ENCODE peak calls at places on chromosome X, in eight cellular contexts. J, B, M, I, Q, F, C and W are unnamed samples.

GRCh38 chrX:119402588-119402987 is 3.5 kb downstream of the SLC25A43 start:
- DNase-seq in J (no peak), B (no peak), M (no peak), I (no peak), Q (no peak), F (no peak), C (no peak), W (no peak)

GRCh38 chrX:66002832-66003680 is 36.8 kb downstream of the VSIG4 start:
- DNase-seq in J (no peak), B (no peak), M (no peak), I (no peak), Q (no peak), F (peak), C (no peak), W (no peak)

GRCh38 chrX:125326599-125326998 is 6.9 kb downstream of the TEX13C start:
- DNase-seq in J (no peak), B (no peak), M (no peak), I (no peak), Q (no peak), F (no peak), C (no peak), W (no peak)

GRCh38 chrX:33817266-33817665 is 314.8 kb downstream of the FAM47A start:
- DNase-seq in J (no peak), B (no peak), M (no peak), I (no peak), Q (no peak), F (no peak), C (no peak), W (no peak)

GRCh38 chrX:150352581-150352980 is 10.5 kb upstream of the MAMLD1 start:
- DNase-seq in J (peak), B (no peak), M (no peak), I (peak), Q (no peak), F (no peak), C (no peak), W (no peak)

GRCh38 chrX:73877687-73878086 is 314.7 kb downstream of the CHIC1 start:
- DNase-seq in J (no peak), B (no peak), M (peak), I (no peak), Q (no peak), F (no peak), C (no peak), W (no peak)

GRCh38 chrX:134603806-134604700 is 54.2 kb downstream of the PLAC1 start:
- DNase-seq in J (peak), B (peak), M (peak), I (peak), Q (no peak), F (no peak), C (peak), W (no peak)

GRCh38 chrX:15864629-15865028 is 10.0 kb upstream of the AP1S2 start:
- DNase-seq in J (peak), B (no peak), M (no peak), I (no peak), Q (no peak), F (no peak), C (peak), W (no peak)

GRCh38 chrX:12824944-12825343 is 33.7 kb downstream of the PRPS2 start:
- DNase-seq in J (no peak), B (no peak), M (no peak), I (peak), Q (no peak), F (no peak), C (no peak), W (no peak)

GRCh38 chrX:9683350-9683749 is 82.3 kb downstream of the GPR143 start:
- DNase-seq in J (no peak), B (no peak), M (no peak), I (no peak), Q (no peak), F (no peak), C (no peak), W (no peak)

GRCh38 chrX:38937400-38937799 is 136.1 kb downstream of the MID1IP1 start:
- DNase-seq in J (no peak), B (no peak), M (no peak), I (no peak), Q (peak), F (no peak), C (peak), W (no peak)

GRCh38 chrX:11591712-11592351 is 73.9 kb downstream of the ARHGAP6 start:
- DNase-seq in J (no peak), B (no peak), M (peak), I (no peak), Q (no peak), F (no peak), C (no peak), W (no peak)

GRCh38 chrX:11970935-11971334 is 167.3 kb upstream of the FRMPD4 start:
- DNase-seq in J (peak), B (peak), M (no peak), I (peak), Q (no peak), F (no peak), C (peak), W (no peak)

GRCh38 chrX:17024896-17025295 is 78.4 kb downstream of the REPS2 start:
- DNase-seq in J (no peak), B (no peak), M (no peak), I (peak), Q (peak), F (no peak), C (no peak), W (no peak)

GRCh38 chrX:71131510-71131909 is 13.1 kb downstream of the MED12 start:
- DNase-seq in J (no peak), B (no peak), M (no peak), I (no peak), Q (no peak), F (no peak), C (no peak), W (no peak)

GRCh38 chrX:9534686-9535085 is 69.8 kb downstream of the TBL1X start:
- DNase-seq in J (no peak), B (peak), M (peak), I (peak), Q (peak), F (no peak), C (peak), W (peak)

GRCh38 chrX:109872021-109872730 is 130.7 kb upstream of the TMEM164 start:
- DNase-seq in J (no peak), B (peak), M (no peak), I (peak), Q (peak), F (no peak), C (peak), W (no peak)

GRCh38 chrX:17007134-17007768 is 60.8 kb downstream of the REPS2 start:
- DNase-seq in J (peak), B (no peak), M (peak), I (peak), Q (peak), F (no peak), C (peak), W (peak)

GRCh38 chrX:132718411-132718810 is 229.6 kb upstream of the MBNL3 start:
- DNase-seq in J (no peak), B (no peak), M (no peak), I (no peak), Q (no peak), F (no peak), C (no peak), W (no peak)

GRCh38 chrX:30888526-30889146 is 418 bp downstream of the TAB3 start:
- DNase-seq in J (no peak), B (peak), M (peak), I (peak), Q (no peak), F (no peak), C (peak), W (no peak)

GRCh38 chrX:38110231-38110630 is 103.9 kb downstream of the SYTL5 start:
- DNase-seq in J (no peak), B (peak), M (no peak), I (no peak), Q (no peak), F (no peak), C (no peak), W (no peak)

GRCh38 chrX:9019151-9019550 is 14.8 kb downstream of the FAM9B start:
- DNase-seq in J (no peak), B (no peak), M (no peak), I (no peak), Q (no peak), F (no peak), C (peak), W (no peak)

GRCh38 chrX:71118985-71119535 is 664 bp downstream of the MED12 start:
- DNase-seq in J (no peak), B (no peak), M (no peak), I (no peak), Q (no peak), F (no peak), C (peak), W (no peak)

GRCh38 chrX:129478516-129478915 is 44.8 kb downstream of the SMARCA1 start:
- DNase-seq in J (no peak), B (peak), M (no peak), I (peak), Q (no peak), F (no peak), C (peak), W (no peak)

GRCh38 chrX:154449618-154450017 is 5.7 kb downstream of the FAM50A start:
- DNase-seq in J (no peak), B (no peak), M (no peak), I (no peak), Q (no peak), F (no peak), C (no peak), W (no peak)

GRCh38 chrX:149962859-149963757 is 24.8 kb upstream of the EOLA2 start:
- DNase-seq in J (peak), B (peak), M (peak), I (peak), Q (peak), F (peak), C (peak), W (peak)

GRCh38 chrX:154040307-154040756 is 20.6 kb upstream of the IRAK1 start:
- DNase-seq in J (no peak), B (peak), M (no peak), I (peak), Q (peak), F (no peak), C (peak), W (no peak)

GRCh38 chrX:152245231-152245630 is 106.9 kb upstream of the MAGEA10 start:
- DNase-seq in J (peak), B (peak), M (no peak), I (no peak), Q (no peak), F (no peak), C (peak), W (no peak)

GRCh38 chrX:123093792-123094191 is 90.3 kb upstream of the GRIA3 start:
- DNase-seq in J (no peak), B (no peak), M (no peak), I (no peak), Q (peak), F (no peak), C (no peak), W (no peak)

GRCh38 chrX:53831662-53832635 is 145.4 kb upstream of the HUWE1 start:
- DNase-seq in J (peak), B (peak), M (peak), I (peak), Q (peak), F (peak), C (peak), W (peak)

GRCh38 chrX:150548684-150549083 is 19.7 kb upstream of the MTM1 start:
- DNase-seq in J (peak), B (peak), M (no peak), I (peak), Q (no peak), F (no peak), C (peak), W (no peak)

GRCh38 chrX:132615396-132616131 is 126.7 kb upstream of the MBNL3 start:
- DNase-seq in J (peak), B (peak), M (peak), I (peak), Q (peak), F (no peak), C (peak), W (peak)

GRCh38 chrX:51931761-51932160 is 38.3 kb downstream of the MAGED1 start:
- DNase-seq in J (no peak), B (no peak), M (no peak), I (no peak), Q (no peak), F (no peak), C (peak), W (no peak)

GRCh38 chrX:41145920-41146608 is 60.8 kb downstream of the USP9X start:
- DNase-seq in J (peak), B (peak), M (peak), I (peak), Q (no peak), F (no peak), C (peak), W (no peak)

GRCh38 chrX:41150043-41150442 is 64.8 kb downstream of the USP9X start:
- DNase-seq in J (no peak), B (no peak), M (no peak), I (no peak), Q (no peak), F (no peak), C (no peak), W (no peak)

GRCh38 chrX:41144873-41145272 is 59.6 kb downstream of the USP9X start:
- DNase-seq in J (no peak), B (peak), M (no peak), I (no peak), Q (no peak), F (no peak), C (no peak), W (no peak)

GRCh38 chrX:41152221-41152620 is 67.0 kb downstream of the USP9X start:
- DNase-seq in J (no peak), B (no peak), M (no peak), I (no peak), Q (no peak), F (no peak), C (no peak), W (no peak)

GRCh38 chrX:41148553-41148952 is 63.3 kb downstream of the USP9X start:
- DNase-seq in J (peak), B (peak), M (peak), I (peak), Q (no peak), F (no peak), C (peak), W (no peak)
- H3K27ac ChIP-seq in J (peak), B (peak), M (no peak), I (peak), Q (no peak), F (no peak), C (peak), W (no peak)

GRCh38 chrX:25022499-25023325 is 6.9 kb upstream of the ARX start:
- DNase-seq in J (no peak), B (no peak), M (no peak), I (no peak), Q (no peak), F (no peak), C (no peak), W (peak)
- TF ChIP-seq EZH2 in J (no peak), B (peak), M (no peak), I (peak), Q (no peak), F (no peak), C (peak), W (peak)

DNA sequence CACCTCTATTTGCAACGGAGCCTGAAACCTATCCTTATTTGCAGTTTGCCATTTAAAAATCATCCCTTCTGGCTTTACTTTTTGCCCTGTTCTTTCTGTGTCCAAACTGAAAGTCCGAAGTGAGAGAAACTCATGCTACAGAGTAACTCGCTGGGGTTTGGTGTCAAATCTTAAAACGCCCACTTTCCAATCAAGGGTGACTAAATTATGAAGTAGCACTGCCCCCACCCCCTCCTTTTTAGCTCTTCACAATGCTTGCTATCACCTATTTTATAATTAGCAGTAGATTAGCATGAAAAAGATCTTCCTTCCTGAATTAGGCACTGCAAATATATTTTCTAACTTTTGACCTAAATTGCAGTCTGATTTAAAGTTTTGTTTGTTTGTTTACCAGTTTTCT is 52.5 kb downstream of the VGLL1 start:
- DNase-seq in J (no peak), B (no peak), M (no peak), I (no peak), Q (no peak), F (no peak), C (no peak), W (no peak)
- H3K27ac ChIP-seq in J (no peak), B (no peak), M (no peak), I (no peak), Q (no peak), F (no peak), C (no peak), W (no peak)

GRCh38 chrX:48918644-48919340 is at the start of gene PIM2:
- DNase-seq in J (peak), B (peak), M (peak), I (peak), Q (peak), F (peak), C (peak), W (peak)

GRCh38 chrX:48919360-48919821 is 567 bp upstream of the PIM2 start:
- DNase-seq in J (no peak), B (no peak), M (no peak), I (no peak), Q (no peak), F (no peak), C (peak), W (no peak)

GRCh38 chrX:48918303-48918643 is 551 bp downstream of the PIM2 start:
- DNase-seq in J (no peak), B (no peak), M (no peak), I (no peak), Q (no peak), F (no peak), C (no peak), W (peak)

GRCh38 chrX:48920713-48921104 is 1.9 kb upstream of the PIM2 start:
- DNase-seq in J (no peak), B (no peak), M (no peak), I (no peak), Q (no peak), F (no peak), C (no peak), W (peak)

DNA sequence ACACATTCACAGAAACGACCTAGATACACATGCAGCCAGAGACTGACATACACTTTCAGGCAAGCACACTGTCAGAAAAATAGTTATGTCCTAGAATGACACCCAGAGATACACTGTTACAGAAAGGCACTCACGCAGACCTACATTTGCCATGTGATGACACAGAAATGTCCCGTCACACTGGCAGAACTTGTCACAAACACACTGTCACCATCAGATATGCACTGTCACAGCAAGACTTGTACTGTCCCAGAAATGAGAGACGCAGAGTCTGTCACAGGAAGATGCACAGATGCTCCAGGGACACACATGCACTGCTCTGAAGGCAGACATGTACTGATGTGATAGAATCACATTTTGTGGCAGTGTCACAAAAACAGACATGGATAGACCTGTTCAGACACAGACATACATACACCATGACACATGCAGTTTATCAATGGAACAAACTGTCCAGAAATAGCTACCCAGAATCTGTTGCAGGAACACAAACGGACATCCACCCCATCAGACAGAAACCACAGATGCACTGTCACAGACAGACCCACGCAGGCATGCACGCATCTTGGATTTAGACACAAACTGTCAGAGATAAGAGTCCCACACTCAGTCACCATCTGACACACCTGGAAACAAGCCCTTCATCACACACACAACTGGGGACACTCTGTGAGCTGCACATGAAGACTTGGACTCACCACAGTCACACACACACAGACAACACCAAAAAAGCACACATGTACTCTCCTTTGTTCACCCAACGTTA is 1.3 kb upstream of the PIM2 start:
- DNase-seq in J (no peak), B (no peak), M (no peak), I (no peak), Q (no peak), F (no peak), C (no peak), W (no peak)
- TF ChIP-seq EZH2 in J (no peak), B (no peak), M (no peak), I (no peak), Q (no peak), F (no peak), C (no peak), W (no peak)